ENCODE peak calls at places on chromosomes 2 and 18, in four cellular contexts. C, P, L and G are unnamed samples.

GRCh38 chr18:21735452-21736015 is 5.1 kb upstream of the MIB1 start:
- DNase-seq in P (peak), C (no peak), L (peak), G (no peak)

GRCh38 chr2:65722028-65722427 is 289.6 kb upstream of the SPRED2 start:
- DNase-seq in C (no peak), L (no peak), P (peak), G (peak)

GRCh38 chr2:48175254-48175653 is 269.0 kb upstream of the FBXO11 start:
- DNase-seq in P (no peak), L (peak), C (no peak), G (no peak)

GRCh38 chr2:134104754-134105153 is 149.1 kb upstream of the MGAT5 start:
- DNase-seq in C (no peak), L (no peak), P (no peak), G (no peak)

GRCh38 chr2:235521844-235522243 is 28.0 kb downstream of the AGAP1 start:
- DNase-seq in P (no peak), C (no peak), L (no peak), G (no peak)

GRCh38 chr2:26619096-26619495 is 22.1 kb downstream of the CIB4 start:
- DNase-seq in P (no peak), C (no peak), L (no peak), G (no peak)

GRCh38 chr2:53209679-53210473 is 557.7 kb upstream of the CHAC2 start:
- DNase-seq in L (no peak), P (no peak), C (no peak), G (no peak)

GRCh38 chr2:191441761-191442160 is 196.6 kb downstream of the MYO1B start:
- DNase-seq in L (no peak), P (no peak), C (no peak), G (no peak)

GRCh38 chr2:207066784-207067460 is 98.8 kb downstream of the KLF7 start:
- DNase-seq in P (no peak), C (no peak), L (no peak), G (no peak)

GRCh38 chr2:133792223-133792622 is 224.0 kb upstream of the NCKAP5 start:
- DNase-seq in L (no peak), C (no peak), P (no peak), G (no peak)

GRCh38 chr2:197879844-197880408 is 75.5 kb downstream of the PLCL1 start:
- DNase-seq in P (no peak), L (no peak), C (no peak), G (no peak)

GRCh38 chr2:126986788-126987187 is 88.1 kb downstream of the TEX51 start:
- DNase-seq in L (no peak), P (no peak), C (no peak), G (no peak)

GRCh38 chr2:137291810-137292209 is 526.5 kb downstream of the THSD7B start:
- DNase-seq in L (no peak), C (no peak), P (no peak), G (no peak)

GRCh38 chr2:5286370-5286769 is 405.8 kb upstream of the SOX11 start:
- DNase-seq in C (no peak), P (no peak), L (no peak), G (no peak)

GRCh38 chr2:101047774-101048173 is 45.7 kb downstream of the RPL31 start:
- DNase-seq in P (no peak), C (no peak), L (no peak), G (no peak)

GRCh38 chr2:178277741-178278197 is 83.5 kb downstream of the OSBPL6 start:
- DNase-seq in P (peak), L (peak), C (no peak), G (peak)

GRCh38 chr18:3015203-3015590 is 2.3 kb upstream of the LPIN2 start:
- DNase-seq in C (no peak), L (peak), P (peak), G (no peak)

GRCh38 chr2:74138219-74138951 is 9.3 kb downstream of the BOLA3 start:
- DNase-seq in C (no peak), L (no peak), P (no peak), G (no peak)

GRCh38 chr2:14623241-14623640 is 9.3 kb upstream of the LRATD1 start:
- DNase-seq in P (no peak), C (no peak), L (no peak), G (no peak)

GRCh38 chr2:14631676-14632075 is 841 bp upstream of the LRATD1 start:
- DNase-seq in P (no peak), L (no peak), C (no peak), G (no peak)

GRCh38 chr2:14628906-14629305 is 3.6 kb upstream of the LRATD1 start:
- DNase-seq in L (no peak), C (no peak), P (no peak), G (no peak)

GRCh38 chr2:14621874-14622273 is 10.6 kb upstream of the LRATD1 start:
- DNase-seq in C (no peak), L (no peak), P (no peak), G (no peak)

GRCh38 chr2:14626873-14627272 is 5.6 kb upstream of the LRATD1 start:
- DNase-seq in L (no peak), C (no peak), P (no peak), G (no peak)
- TF ChIP-seq FOXK2 in L (no peak), C (no peak), P (no peak), G (no peak)

GRCh38 chr2:232890896-232891601 is 21.0 kb downstream of the SNORC start:
- DNase-seq in L (no peak), C (no peak), P (peak), G (peak)

GRCh38 chr2:232888839-232889529 is 18.9 kb downstream of the SNORC start:
- DNase-seq in L (no peak), C (no peak), P (no peak), G (no peak)

GRCh38 chr2:232890536-232890895 is 20.5 kb downstream of the SNORC start:
- DNase-seq in C (no peak), L (no peak), P (no peak), G (no peak)

GRCh38 chr2:232888099-232888836 is 18.2 kb downstream of the SNORC start:
- DNase-seq in C (no peak), P (no peak), L (no peak), G (no peak)

DNA sequence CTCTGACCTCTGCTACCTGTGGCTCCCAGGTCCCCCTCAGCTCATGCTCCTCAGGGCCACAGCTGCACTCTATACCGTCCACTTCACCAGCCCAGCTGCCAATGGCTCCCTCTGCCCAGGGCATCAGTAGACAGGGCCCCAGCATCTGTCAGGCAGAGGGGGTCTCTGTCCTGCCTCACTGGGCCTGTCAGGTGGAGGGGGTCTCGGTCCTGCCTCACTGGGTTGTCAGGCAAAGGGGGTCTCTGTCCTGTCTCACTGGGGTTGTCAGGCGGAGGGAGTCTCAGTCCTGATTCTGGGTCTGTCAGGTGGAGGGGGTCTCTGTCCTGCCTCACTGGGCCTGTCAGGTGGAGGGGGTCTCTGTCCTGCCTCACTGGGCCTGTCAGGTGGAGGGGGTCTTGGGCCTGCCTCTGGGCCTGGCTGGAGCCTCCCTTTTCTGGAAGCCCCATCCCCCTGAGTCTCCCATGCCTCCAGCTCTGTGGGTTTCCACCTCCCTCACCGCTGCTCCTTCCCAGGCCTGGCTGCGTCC is 19.9 kb downstream of the SNORC start:
- DNase-seq in C (no peak), P (no peak), L (no peak), G (no peak)
- TF ChIP-seq BHLHE40 in C (no peak), P (no peak), L (no peak), G (no peak)

DNA sequence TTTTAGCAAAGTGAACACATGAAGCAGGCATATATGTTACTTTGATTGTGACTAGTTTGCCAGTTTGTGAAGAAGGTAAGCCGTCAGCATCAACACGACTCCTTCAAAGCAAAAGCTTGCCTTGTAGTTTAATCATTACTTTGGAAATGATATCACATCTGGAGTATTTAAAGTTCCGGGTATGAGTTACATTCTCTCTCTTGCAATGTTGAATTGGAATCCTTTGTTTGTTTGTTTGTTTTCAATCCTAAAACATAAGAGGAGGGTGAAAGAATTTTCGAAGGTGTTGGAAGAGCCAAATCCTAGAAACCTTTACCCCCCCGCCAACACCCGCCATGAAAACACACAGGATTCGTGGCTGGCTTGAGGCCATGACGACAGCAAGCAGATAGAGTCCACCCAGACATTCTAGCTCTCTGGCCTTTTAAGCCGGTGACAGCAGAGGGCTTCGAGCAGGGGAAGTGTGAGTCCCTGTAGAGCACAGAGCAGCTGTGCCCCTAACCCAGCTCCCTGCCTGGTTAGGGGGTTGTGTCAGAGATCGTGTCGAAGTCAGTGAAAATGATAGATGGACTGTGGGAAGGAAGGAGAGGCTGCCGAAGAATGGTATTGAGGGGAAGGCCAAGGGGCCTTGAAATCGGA is 103.8 kb upstream of the SMIM21 start:
- DNase-seq in P (no peak), L (no peak), C (no peak), G (no peak)
- TF ChIP-seq FOXK2 in P (no peak), L (no peak), C (no peak), G (no peak)

DNA sequence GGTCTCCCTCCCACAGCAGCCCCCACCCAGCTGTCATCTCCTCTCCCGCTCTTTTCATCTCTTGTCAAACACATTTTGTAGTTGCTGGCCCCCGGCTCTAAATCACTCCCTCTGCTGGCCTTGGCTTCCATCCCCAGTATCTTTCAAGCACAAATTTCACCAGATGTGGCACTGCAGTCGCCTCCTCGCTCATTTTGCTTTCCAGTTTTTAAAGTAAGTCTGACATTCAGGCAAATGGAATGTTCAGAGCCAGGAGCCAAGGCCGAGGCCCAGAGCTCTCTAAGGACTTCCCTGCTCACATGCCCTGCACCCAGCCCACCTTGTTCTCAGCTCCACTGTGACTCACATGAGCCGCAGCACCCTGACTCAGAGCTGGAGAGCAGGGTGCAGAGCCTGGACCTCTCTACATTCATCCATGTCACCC is 158.4 kb downstream of the GALNT14 start:
- DNase-seq in P (no peak), L (no peak), C (no peak), G (no peak)
- TF ChIP-seq BHLHE40 in P (no peak), L (no peak), C (no peak), G (no peak)

GRCh38 chr2:105521616-105522015 is 122.8 kb upstream of the FHL2 start:
- DNase-seq in L (no peak), P (no peak), C (no peak), G (no peak)
- TF ChIP-seq FOXK2 in L (no peak), P (no peak), C (no peak), G (no peak)

GRCh38 chr2:215436705-215437570 is 1.1 kb upstream of the FN1 start:
- DNase-seq in C (no peak), L (no peak), P (no peak), G (no peak)

GRCh38 chr2:215435261-215435808 is 533 bp downstream of the FN1 start:
- DNase-seq in L (no peak), P (peak), C (no peak), G (peak)

GRCh38 chr2:215435809-215436704 is at the start of gene FN1:
- DNase-seq in P (peak), C (no peak), L (peak), G (peak)

GRCh38 chr2:215439404-215439803 is 3.5 kb upstream of the FN1 start:
- DNase-seq in L (no peak), C (no peak), P (no peak), G (no peak)

DNA sequence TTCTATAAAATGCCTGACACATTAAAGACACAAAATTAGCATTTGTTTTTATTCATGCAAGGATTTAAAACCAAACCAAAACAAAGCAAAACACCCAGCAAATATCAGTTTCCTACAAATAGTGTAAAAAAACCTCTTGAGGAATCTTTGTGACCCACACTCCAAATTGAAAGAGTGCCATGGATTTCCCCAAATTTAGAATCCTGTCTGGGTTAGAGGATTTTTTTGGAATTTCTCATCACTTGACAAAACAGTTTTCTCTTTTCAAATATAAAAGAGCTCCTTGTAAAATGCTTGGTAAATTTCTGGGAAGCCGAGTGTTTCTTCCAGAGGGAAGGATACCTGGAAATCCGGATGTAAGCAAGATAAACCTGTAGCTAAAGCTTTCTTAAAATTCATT is 1.7 kb upstream of the FN1 start:
- DNase-seq in L (no peak), C (no peak), P (no peak), G (no peak)
- TF ChIP-seq BHLHE40 in L (no peak), C (no peak), P (no peak), G (no peak)

GRCh38 chr2:88331239-88331638 is 121.3 kb downstream of the FOXI3 start:
- DNase-seq in C (no peak), P (no peak), L (no peak), G (no peak)

GRCh38 chr2:88334418-88334817 is 118.1 kb downstream of the FOXI3 start:
- DNase-seq in C (no peak), L (no peak), P (no peak), G (no peak)

DNA sequence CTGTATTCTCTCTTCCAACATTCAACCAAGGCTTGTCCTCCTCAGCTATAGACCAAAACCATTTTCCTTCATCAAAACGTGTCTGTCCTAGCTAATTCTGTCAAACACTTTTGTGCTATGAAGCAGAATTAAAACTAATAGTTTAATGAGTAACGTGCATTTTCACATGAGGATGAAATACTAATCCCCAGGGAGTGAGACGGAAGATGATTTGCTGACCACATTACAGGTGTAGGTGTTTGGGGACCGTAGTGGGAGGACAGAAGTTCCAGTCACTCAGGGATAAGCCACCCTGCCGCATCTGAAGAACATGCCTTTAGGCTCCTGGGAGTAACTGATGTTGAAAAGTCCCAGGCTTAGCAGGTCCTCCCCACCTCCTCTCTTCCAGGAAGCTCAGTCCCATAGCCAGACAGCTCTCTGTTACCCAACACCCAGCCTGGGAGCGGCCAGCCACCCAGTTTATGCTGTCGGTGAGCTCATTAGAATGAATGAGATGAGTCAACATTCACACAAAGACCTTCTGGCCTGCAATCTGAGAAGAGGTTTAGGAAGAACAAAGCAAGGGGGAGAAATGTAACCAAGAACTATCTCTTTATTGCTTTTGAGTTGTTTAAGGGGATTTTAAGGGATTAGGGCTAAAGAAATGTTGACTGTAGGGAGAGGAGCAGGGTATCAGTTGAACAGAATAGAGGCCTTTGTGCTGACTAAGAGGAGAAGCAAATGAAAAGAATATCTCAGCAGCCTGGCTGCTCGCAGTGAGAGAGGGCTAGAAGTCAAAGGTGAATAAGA is 122.5 kb downstream of the FOXI3 start:
- DNase-seq in P (no peak), C (peak), L (peak), G (peak)
- TF ChIP-seq FOXK2 in P (no peak), C (no peak), L (no peak), G (no peak)

GRCh38 chr2:68971591-68972231 is 2.7 kb upstream of the GKN1 start:
- DNase-seq in L (no peak), P (no peak), C (no peak), G (no peak)
- TF ChIP-seq BHLHE40 in L (no peak), P (no peak), C (no peak), G (no peak)

GRCh38 chr18:9421788-9422329 is 53.5 kb upstream of the RALBP1 start:
- DNase-seq in L (no peak), P (peak), C (no peak), G (no peak)

GRCh38 chr18:9417081-9417841 is 58.1 kb upstream of the RALBP1 start:
- DNase-seq in C (no peak), L (no peak), P (no peak), G (peak)

GRCh38 chr18:9421096-9421495 is 54.2 kb upstream of the RALBP1 start:
- DNase-seq in C (no peak), P (no peak), L (no peak), G (no peak)

GRCh38 chr18:9419956-9420631 is 55.2 kb upstream of the RALBP1 start:
- DNase-seq in P (peak), C (no peak), L (no peak), G (no peak)

GRCh38 chr18:9418047-9418690 is 57.1 kb upstream of the RALBP1 start:
- DNase-seq in L (no peak), P (no peak), C (no peak), G (no peak)
- TF ChIP-seq FOXK2 in L (no peak), P (no peak), C (no peak), G (no peak)